ENCODE peak calls at places on chromosome 1, in six cellular contexts. S, D, G, C, J and O are unnamed samples.

GRCh38 chr1:84972377-84972987 is 24.4 kb downstream of the MCOLN2 start:
- DNase-seq in S (no peak), D (no peak), G (no peak), C (no peak), J (no peak), O (no peak)

GRCh38 chr1:202589190-202589680 is 121.0 kb downstream of the SYT2 start:
- DNase-seq in S (no peak), D (no peak), G (peak), C (no peak), J (no peak), O (no peak)

GRCh38 chr1:102897537-102897936 is 210.8 kb downstream of the COL11A1 start:
- DNase-seq in S (no peak), D (no peak), G (no peak), C (no peak), J (no peak), O (no peak)

GRCh38 chr1:200751717-200752116 is 13.0 kb downstream of the CAMSAP2 start:
- DNase-seq in S (no peak), D (no peak), G (no peak), C (no peak), J (no peak), O (no peak)

GRCh38 chr1:78038071-78038470 is 7.7 kb upstream of the GIPC2 start:
- DNase-seq in S (peak), D (no peak), G (no peak), C (no peak), J (no peak), O (no peak)

GRCh38 chr1:173628888-173629287 is 6.2 kb upstream of the TEX50 start:
- DNase-seq in S (no peak), D (peak), G (no peak), C (no peak), J (no peak), O (no peak)

GRCh38 chr1:93919780-93920179 is 10.6 kb upstream of the GCLM start:
- DNase-seq in S (peak), D (no peak), G (no peak), C (no peak), J (no peak), O (no peak)

GRCh38 chr1:192984058-192984457 is 75.1 kb downstream of the UCHL5 start:
- DNase-seq in S (no peak), D (no peak), G (no peak), C (no peak), J (no peak), O (no peak)

GRCh38 chr1:10943991-10944730 is 68.3 kb upstream of the TARDBP start:
- DNase-seq in S (peak), D (no peak), G (no peak), C (no peak), J (no peak), O (no peak)

GRCh38 chr1:31861346-31861745 is 45.5 kb upstream of the SPOCD1 start:
- DNase-seq in S (no peak), D (peak), G (no peak), C (no peak), J (no peak), O (no peak)

GRCh38 chr1:89701746-89702241 is 68.9 kb downstream of the LRRC8C start:
- DNase-seq in S (no peak), D (peak), G (no peak), C (no peak), J (no peak), O (no peak)

GRCh38 chr1:209512821-209513220 is 70.7 kb upstream of the CAMK1G start:
- DNase-seq in S (no peak), D (no peak), G (no peak), C (no peak), J (no peak), O (no peak)